ENCODE peak calls at places on chromosomes 13 and 19, in eight cellular contexts. Z is activated naive CD4-positive, alpha-beta T cell; W is astrocyte of the spinal cord; N is GM10248; O is activated CD4-positive, alpha-beta T cell treated with anti-CD3 and anti-CD28 coated beads, Interleukin-2, amount 50 U/mL, for 24 hours; Y is iris pigment epithelial cell; C is thoracic aorta; P is NB4. H is an unnamed sample.

GRCh38 chr13:113321546-113321945 is 24.5 kb downstream of the LAMP1 start:
- DNase-seq in C (no peak), P (no peak), W (no peak), Y (no peak), N (no peak), O (no peak), Z (no peak), H (no peak)

GRCh38 chr19:9295411-9295849 is 14.2 kb downstream of the ZNF699 start:
- DNase-seq in Z (no peak), N (no peak), Y (no peak), W (no peak), O (no peak), C (no peak), P (no peak), H (no peak)

GRCh38 chr19:17847538-17848366 is at the start of gene JAK3:
- DNase-seq in C (no peak), N (peak), Y (peak), O (peak), Z (peak), W (peak), P (no peak), H (no peak)

GRCh38 chr19:7975037-7975436 is 30.4 kb downstream of the ELAVL1 start:
- DNase-seq in P (no peak), N (no peak), C (no peak), Y (no peak), O (no peak), Z (no peak), W (no peak), H (no peak)

GRCh38 chr19:3785464-3785937 is 680 bp downstream of the MATK start:
- DNase-seq in Y (no peak), C (no peak), W (no peak), O (peak), N (no peak), P (peak), Z (no peak), H (no peak)

GRCh38 chr13:71677114-71677513 is 189.9 kb downstream of the DACH1 start:
- DNase-seq in P (no peak), Y (no peak), Z (no peak), N (no peak), O (no peak), C (no peak), W (no peak), H (no peak)

GRCh38 chr19:294819-295686 is 3.9 kb upstream of the PLPP2 start:
- DNase-seq in C (no peak), N (peak), W (no peak), Y (peak), Z (peak), P (peak), O (no peak), H (no peak)

GRCh38 chr13:109381546-109382180 is 404.7 kb downstream of the IRS2 start:
- DNase-seq in P (peak), Y (peak), W (peak), N (no peak), Z (no peak), C (no peak), O (no peak), H (no peak)

GRCh38 chr19:9144920-9145319 is 4.7 kb downstream of the ZNF317 start:
- DNase-seq in O (no peak), Y (no peak), W (no peak), C (no peak), Z (no peak), P (peak), N (no peak), H (no peak)

GRCh38 chr13:105655046-105655445 is 880.4 kb downstream of the EFNB2 start:
- DNase-seq in Y (peak), P (no peak), N (no peak), Z (no peak), W (peak), C (no peak), O (no peak), H (no peak)

GRCh38 chr13:30079501-30079900 is 227.8 kb downstream of the KATNAL1 start:
- DNase-seq in Z (no peak), O (no peak), N (no peak), W (no peak), C (no peak), P (no peak), Y (no peak), H (no peak)

GRCh38 chr19:8231073-8231604 is 22.0 kb downstream of the CERS4 start:
- DNase-seq in O (no peak), W (no peak), P (no peak), Z (no peak), Y (no peak), C (no peak), N (no peak), H (no peak)

GRCh38 chr19:10505583-10506229 is 2.5 kb upstream of the KEAP1 start:
- DNase-seq in C (peak), P (peak), Z (peak), Y (peak), N (peak), O (peak), W (peak), H (no peak)

GRCh38 chr13:31074750-31075149 is 87.0 kb downstream of the HSPH1 start:
- DNase-seq in N (no peak), Y (no peak), P (no peak), Z (no peak), C (no peak), W (no peak), O (no peak), H (no peak)

GRCh38 chr19:13343514-13343913 is 162.8 kb downstream of the CACNA1A start:
- DNase-seq in C (no peak), Y (no peak), Z (no peak), O (no peak), W (no peak), N (no peak), P (no peak), H (no peak)

GRCh38 chr19:53977991-53978731 is 13.3 kb upstream of the CACNG6 start:
- DNase-seq in C (peak), W (peak), Y (peak), P (no peak), Z (no peak), O (no peak), N (no peak), H (peak)

GRCh38 chr13:22800726-22801401 is 379.9 kb upstream of the SGCG start:
- DNase-seq in P (peak), Y (no peak), W (no peak), Z (no peak), O (no peak), C (no peak), N (no peak), H (no peak)

H was measured in NCI-H1930.